ENCODE peak calls at places on chromosome 14, in six cellular contexts. J is astrocyte of the spinal cord, C is epithelial cell of esophagus, D is upper lobe of right lung, R is coronary artery, Q is bronchial epithelial cell. I is an unnamed sample.
A peak's percentile ranks its signal among the peaks of the same experiment; 100 is the strongest.

GRCh38 chr14:94423465-94424056 is 29.0 kb downstream of the SERPINA11 start:
- DNase-seq in J (peak; percentile 74), C (peak; percentile 80), R (no peak), D (peak; percentile 87), Q (peak; percentile 62), I (peak; percentile 54)

GRCh38 chr14:22973217-22974032 is 8.9 kb downstream of the AJUBA start:
- DNase-seq in C (peak; percentile 75), Q (peak; percentile 62), R (no peak), J (peak; percentile 74), D (no peak), I (peak; percentile 58)

GRCh38 chr14:51139221-51139681 is 44.3 kb upstream of the TRIM9 start:
- DNase-seq in R (no peak), J (no peak), D (no peak), C (peak; percentile 60), Q (peak; percentile 82), I (no peak)

GRCh38 chr14:64293976-64294671 is at the start of gene ESR2:
- DNase-seq in Q (peak; percentile 14), D (peak; percentile 65), C (peak; percentile 30), R (no peak), J (peak; percentile 51), I (no peak)

GRCh38 chr14:73243341-73243740 is 6.0 kb downstream of the PAPLN start:
- DNase-seq in R (no peak), C (no peak), J (no peak), Q (no peak), D (no peak), I (no peak)

GRCh38 chr14:75831971-75832370 is 149.8 kb downstream of the TGFB3 start:
- DNase-seq in C (peak; percentile 94), Q (peak; percentile 96), R (no peak), J (peak; percentile 54), D (no peak), I (no peak)

GRCh38 chr14:74627071-74627470 is 15.0 kb upstream of the LTBP2 start:
- DNase-seq in D (no peak), R (no peak), Q (no peak), J (no peak), C (no peak), I (no peak)

GRCh38 chr14:104741803-104742251 is 11.1 kb upstream of the SIVA1 start:
- DNase-seq in C (no peak), Q (no peak), R (no peak), D (no peak), J (no peak), I (no peak)

GRCh38 chr14:32998433-32998832 is 59.8 kb downstream of the NPAS3 start:
- DNase-seq in R (no peak), J (peak; percentile 19), C (peak; percentile 36), Q (peak; percentile 26), D (no peak), I (no peak)

GRCh38 chr14:91573528-91573893 is 63.4 kb upstream of the PPP4R3A start:
- DNase-seq in D (no peak), C (no peak), R (no peak), J (no peak), Q (no peak), I (no peak)

GRCh38 chr14:54564799-54565235 is 2.1 kb upstream of the SAMD4A start:
- DNase-seq in J (peak; percentile 77), D (no peak), C (peak; percentile 64), R (no peak), Q (peak; percentile 66), I (peak; percentile 39)

GRCh38 chr14:71753976-71754375 is 178.3 kb upstream of the RGS6 start:
- DNase-seq in C (no peak), J (no peak), Q (no peak), R (no peak), D (no peak), I (no peak)

GRCh38 chr14:95689441-95689840 is 3.2 kb downstream of the TCL1B start:
- DNase-seq in D (no peak), C (no peak), R (no peak), J (no peak), Q (no peak), I (no peak)

GRCh38 chr14:53062856-53063255 is 90.3 kb downstream of the DDHD1 start:
- DNase-seq in R (no peak), Q (peak; percentile 7), J (peak; percentile 29), C (peak; percentile 17), D (no peak), I (peak; percentile 43)

GRCh38 chr14:84162658-84163057 is 1367.3 kb upstream of the FLRT2 start:
- DNase-seq in D (no peak), Q (no peak), J (no peak), R (no peak), C (no peak), I (no peak)

DNA sequence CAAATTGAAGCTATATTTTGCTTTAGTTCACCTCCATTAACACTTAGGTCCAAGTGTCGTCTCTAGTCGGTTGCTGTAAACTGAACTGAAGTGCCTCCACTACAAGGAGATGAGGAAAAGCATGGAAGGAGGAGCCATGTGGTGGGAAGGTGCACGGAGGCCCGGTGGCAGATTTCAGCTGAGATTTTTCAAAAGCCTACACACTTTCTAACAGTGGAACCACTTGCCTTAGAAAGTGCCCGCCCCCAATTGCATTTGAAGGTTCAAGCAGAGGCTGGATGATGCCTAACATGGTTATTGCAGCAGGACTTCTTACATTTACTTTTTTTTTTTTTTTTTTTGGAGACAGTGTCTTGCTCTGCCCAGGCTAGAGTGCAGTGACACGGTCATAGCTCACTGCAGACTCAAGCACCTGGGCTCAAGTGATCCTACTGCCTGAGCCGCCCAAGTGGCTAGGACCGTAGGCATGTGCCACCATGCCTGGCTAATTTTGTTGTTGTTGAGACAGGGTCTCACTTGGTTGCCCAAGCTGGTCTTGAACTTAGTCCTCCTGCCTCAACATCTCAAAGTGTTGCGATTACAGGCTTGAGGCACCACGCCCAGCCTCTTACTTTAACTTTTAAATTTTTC is 27.6 kb downstream of the EML1 start:
- DNase-seq in J (no peak), R (no peak), C (no peak), Q (no peak), D (no peak), I (no peak)
- H3K4me3 ChIP-seq in J (no peak overlapping the region), R (no peak overlapping the region), C (no peak overlapping the region), Q (no peak overlapping the region), D (no peak overlapping the region), I (no peak overlapping the region)

GRCh38 chr14:21729703-21730212 is 56.1 kb upstream of the OR4E1 start:
- DNase-seq in C (no peak), Q (no peak), R (no peak), J (no peak), D (no peak), I (no peak)

GRCh38 chr14:21735200-21735599 is 61.6 kb upstream of the OR4E1 start:
- DNase-seq in J (no peak), C (no peak), Q (no peak), R (no peak), D (no peak), I (no peak)

GRCh38 chr14:21735639-21736307 is 62.2 kb upstream of the OR4E1 start:
- DNase-seq in D (no peak), R (no peak), C (no peak), J (no peak), Q (no peak), I (no peak)

GRCh38 chr14:21734457-21735074 is 60.9 kb upstream of the OR4E1 start:
- DNase-seq in C (peak; percentile 60), Q (peak; percentile 57), R (no peak), J (peak; percentile 52), D (no peak), I (peak; percentile 1)
- TF ChIP-seq CTCF in C (peak; percentile 52), Q (peak; percentile 63), R (no peak), J (peak; percentile 61), D (peak; percentile 64), I (peak; percentile 51)

GRCh38 chr14:96741151-96741977 is 55.8 kb upstream of the VRK1 start:
- DNase-seq in Q (peak; percentile 7), C (peak; percentile 50), R (no peak), J (peak; percentile 32), D (peak; percentile 84), I (no peak)
- H3K4me3 ChIP-seq in Q (peak overlapping the region; percentile 31), C (peak overlapping the region; percentile 45), R (peak overlapping the region; percentile 59), J (peak overlapping the region; percentile 44), D (peak overlapping the region; percentile 38), I (peak overlapping the region; percentile 45)

DNA sequence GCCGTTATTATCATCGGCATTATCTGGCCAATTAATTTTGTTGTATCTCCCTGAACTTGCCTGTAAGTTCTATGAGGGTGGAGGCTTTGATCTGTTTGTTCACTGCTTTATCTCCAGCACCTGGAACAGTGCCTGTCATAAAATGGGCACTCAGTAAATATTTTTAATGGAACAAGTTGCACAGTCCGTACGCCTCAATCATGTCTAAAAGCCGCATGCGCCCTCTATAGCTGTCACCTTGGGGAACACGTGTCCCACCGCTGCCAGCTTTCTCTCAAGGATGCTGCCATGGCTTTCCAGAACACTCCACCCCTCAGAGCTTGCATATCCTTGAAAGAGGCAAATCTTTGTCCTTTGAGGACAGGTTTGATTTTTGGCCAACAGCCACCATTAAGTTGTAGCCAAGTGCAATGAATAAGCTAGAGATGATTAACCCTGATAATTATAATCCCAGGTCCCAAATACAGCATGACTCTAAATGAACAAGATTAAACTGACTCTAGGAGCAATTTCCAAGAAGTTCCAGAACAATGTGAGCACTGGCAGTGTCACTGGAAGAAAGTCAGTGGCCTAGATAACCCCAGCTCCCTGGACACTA is 55.1 kb downstream of the ERH start:
- DNase-seq in C (no peak), J (no peak), R (no peak), D (no peak), Q (no peak), I (no peak)
- TF ChIP-seq CTCF in C (no peak), J (no peak), R (no peak), D (no peak), Q (no peak), I (no peak)

GRCh38 chr14:102568115-102568614 is 24.3 kb upstream of the RCOR1 start:
- DNase-seq in R (no peak), J (no peak), C (peak; percentile 60), Q (peak; percentile 80), D (no peak), I (no peak)
- H3K4me3 ChIP-seq in R (no peak overlapping the region), J (no peak overlapping the region), C (no peak overlapping the region), Q (no peak overlapping the region), D (no peak overlapping the region), I (no peak overlapping the region)

GRCh38 chr14:100674428-100674827 is 52.3 kb upstream of the DLK1 start:
- DNase-seq in C (no peak), D (no peak), Q (no peak), J (no peak), R (no peak), I (no peak)
- TF ChIP-seq CTCF in C (no peak), D (no peak), Q (no peak), J (no peak), R (no peak), I (no peak)

I was measured in astrocyte of the cerebellum.